ENCODE peak calls at places on chromosomes 13 and 19, in four cellular contexts. V is HepG2, W is H1, K is SK-N-SH. E is an unnamed sample.

GRCh38 chr19:17475541-17476115 is 5.3 kb downstream of the SLC27A1 start:
- DNase-seq in V (peak; percentile 93), W (no peak), K (no peak), E (no peak)

GRCh38 chr13:43129511-43130130 is 106.2 kb downstream of the DNAJC15 start:
- DNase-seq in V (no peak), W (no peak), K (peak; percentile 30), E (no peak)

GRCh38 chr13:44768775-44769578 is 192.8 kb upstream of the TSC22D1 start:
- DNase-seq in V (no peak), W (no peak), K (no peak), E (no peak)

GRCh38 chr13:89571676-89572075 is 1775.8 kb upstream of the MIR17HG start:
- DNase-seq in V (no peak), W (no peak), K (no peak), E (no peak)

GRCh38 chr13:44365008-44365407 is 8.6 kb upstream of the SERP2 start:
- DNase-seq in V (no peak), W (no peak), K (no peak), E (no peak)

GRCh38 chr13:114045113-114045735 is 71.3 kb upstream of the C13orf46 start:
- DNase-seq in V (no peak), W (no peak), K (no peak), E (no peak)

GRCh38 chr19:7980168-7980567 is 25.3 kb downstream of the ELAVL1 start:
- DNase-seq in V (no peak), W (no peak), K (no peak), E (no peak)

GRCh38 chr13:34671136-34671535 is 270.9 kb upstream of the NBEA start:
- DNase-seq in V (no peak), W (no peak), K (no peak), E (no peak)

GRCh38 chr13:86946734-86947133 is 724.4 kb upstream of the SLITRK5 start:
- DNase-seq in V (no peak), W (no peak), K (no peak), E (no peak)

GRCh38 chr13:97174638-97175037 is 47.5 kb upstream of the MBNL2 start:
- DNase-seq in V (no peak), W (no peak), K (no peak), E (no peak)

GRCh38 chr19:12938536-12939291 is at the start of gene CALR:
- DNase-seq in V (no peak), W (no peak), K (no peak), E (no peak)

GRCh38 chr13:51518847-51519246 is 65.4 kb upstream of the WDFY2 start:
- DNase-seq in V (no peak), W (no peak), K (no peak), E (no peak)

GRCh38 chr19:5290336-5291262 is 50.0 kb downstream of the PTPRS start:
- DNase-seq in V (no peak), W (no peak), K (peak; percentile 26), E (no peak)

GRCh38 chr19:12685831-12686230 is 2.0 kb upstream of the GNG14 start:
- DNase-seq in V (no peak), W (no peak), K (no peak), E (no peak)

GRCh38 chr19:52230685-52231084 is 38.7 kb upstream of the ZNF766 start:
- DNase-seq in V (no peak), W (no peak), K (no peak), E (no peak)

GRCh38 chr13:59635591-59635990 is 528.1 kb downstream of the DIAPH3 start:
- DNase-seq in V (no peak), W (no peak), K (no peak), E (no peak)

GRCh38 chr13:63190742-63191141 is 1775.1 kb upstream of the PCDH20 start:
- DNase-seq in V (no peak), W (no peak), K (no peak), E (no peak)

GRCh38 chr19:13169769-13170168 is 19.6 kb downstream of the IER2 start:
- DNase-seq in V (no peak), W (no peak), K (no peak), E (no peak)

GRCh38 chr19:9945319-9945966 is 9.1 kb upstream of the OLFM2 start:
- DNase-seq in V (peak; percentile 10), W (no peak), K (peak; percentile 78), E (no peak)

GRCh38 chr13:51590966-51591627 is 6.8 kb downstream of the WDFY2 start:
- DNase-seq in V (peak; percentile 63), W (no peak), K (peak; percentile 41), E (no peak)

GRCh38 chr19:54882758-54883157 is 8.7 kb downstream of the FCAR start:
- DNase-seq in V (peak; percentile 12), W (no peak), K (no peak), E (no peak)
- TF ChIP-seq GABPA in V (no peak), W (no peak), K (no peak), E (no peak)

DNA sequence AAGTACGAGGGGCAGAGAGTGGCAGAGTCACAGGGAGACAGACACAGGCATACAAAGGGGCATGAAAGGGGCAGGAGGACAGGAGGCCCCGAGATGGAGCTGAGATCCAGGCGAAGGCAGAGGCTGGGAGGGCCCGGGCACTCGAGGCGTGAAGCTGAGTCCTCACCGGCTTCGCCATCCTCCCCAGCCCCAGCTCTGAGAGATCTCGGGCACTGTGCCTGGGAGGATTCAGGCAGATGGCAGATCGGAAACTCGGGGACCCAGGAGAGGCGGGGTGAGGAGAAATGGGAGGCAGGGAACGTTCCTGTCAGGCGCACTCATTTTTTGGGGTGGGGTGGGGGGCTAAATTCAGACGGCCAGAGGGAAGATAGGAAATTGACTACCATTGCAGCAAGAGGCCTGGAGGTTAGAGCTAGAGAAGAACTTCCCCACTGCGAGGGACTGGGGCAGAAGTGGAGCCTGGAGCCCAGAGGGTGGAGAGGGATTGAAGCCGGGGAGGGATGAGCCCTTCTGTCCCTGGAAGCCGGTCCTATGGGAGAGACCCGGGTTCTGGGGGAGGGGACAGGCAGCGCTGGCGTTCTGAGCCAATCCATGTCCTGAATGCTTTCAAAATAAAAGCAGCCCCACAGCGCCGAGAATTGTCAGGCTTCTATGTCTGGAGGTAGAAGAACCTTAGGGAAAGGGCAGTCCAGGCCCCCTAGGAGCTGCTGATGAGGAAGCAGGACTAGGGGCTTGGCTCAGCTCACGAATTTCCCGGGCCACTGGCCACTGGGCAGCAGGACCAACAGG is 12.6 kb downstream of the LRRC4B start:
- DNase-seq in V (no peak), W (peak; percentile 67), K (peak; percentile 51), E (no peak)
- TF ChIP-seq GABPA in V (no peak), W (no peak), K (no peak), E (no peak)

GRCh38 chr13:36685912-36686311 is 12.1 kb downstream of the SERTM1 start:
- DNase-seq in V (no peak), W (no peak), K (no peak), E (no peak)
- TF ChIP-seq GABPA in V (no peak), W (no peak), K (no peak), E (no peak)

GRCh38 chr19:42086188-42086736 is 10.3 kb downstream of the ZNF574 start:
- DNase-seq in V (no peak), W (no peak), K (no peak), E (no peak)
- TF ChIP-seq GABPA in V (no peak), W (no peak), K (no peak), E (no peak)

GRCh38 chr13:24267283-24267682 is 42.1 kb upstream of the C1QTNF9 start:
- DNase-seq in V (no peak), W (no peak), K (no peak), E (no peak)
- TF ChIP-seq GABPA in V (no peak), W (no peak), K (no peak), E (no peak)